ENCODE peak calls at places on chromosomes 5 and 9, in nine cellular contexts. One of them, this sample, is unnamed.

GRCh38 chr9:86303316-86303975 is 21.1 kb upstream of the ISCA1 start:
- DNase-seq in NCI-H1930: no peak
- DNase-seq in C1 segment of cervical spinal cord: no peak
- DNase-seq in effector memory CD4-positive, alpha-beta T cell: no peak
- DNase-seq in kidney tubule cell: peak; percentile 15
- DNase-seq in GM12892: no peak
- DNase-seq in heart right ventricle: no peak
- DNase-seq in Peyer's patch: no peak
- DNase-seq in nephron progenitor cell: no peak
- DNase-seq in this sample: no peak

GRCh38 chr5:88256872-88257271 is 11.8 kb downstream of the TMEM161B start:
- DNase-seq in NCI-H1930: no peak
- DNase-seq in C1 segment of cervical spinal cord: no peak
- DNase-seq in effector memory CD4-positive, alpha-beta T cell: no peak
- DNase-seq in kidney tubule cell: no peak
- DNase-seq in GM12892: no peak
- DNase-seq in heart right ventricle: no peak
- DNase-seq in Peyer's patch: no peak
- DNase-seq in nephron progenitor cell: no peak
- DNase-seq in this sample: no peak

GRCh38 chr9:82797539-82797938 is 265.4 kb downstream of the RASEF start:
- DNase-seq in NCI-H1930: no peak
- DNase-seq in C1 segment of cervical spinal cord: no peak
- DNase-seq in effector memory CD4-positive, alpha-beta T cell: no peak
- DNase-seq in kidney tubule cell: peak; percentile 43
- DNase-seq in GM12892: no peak
- DNase-seq in heart right ventricle: peak; percentile 57
- DNase-seq in Peyer's patch: no peak
- DNase-seq in nephron progenitor cell: peak; percentile 12
- DNase-seq in this sample: no peak

GRCh38 chr5:13601152-13601551 is 343.3 kb downstream of the DNAH5 start:
- DNase-seq in NCI-H1930: no peak
- DNase-seq in C1 segment of cervical spinal cord: no peak
- DNase-seq in effector memory CD4-positive, alpha-beta T cell: no peak
- DNase-seq in kidney tubule cell: peak; percentile 78
- DNase-seq in GM12892: no peak
- DNase-seq in heart right ventricle: no peak
- DNase-seq in Peyer's patch: no peak
- DNase-seq in nephron progenitor cell: no peak
- DNase-seq in this sample: no peak

GRCh38 chr5:110973510-110973909 is 98.0 kb upstream of the TSLP start:
- DNase-seq in NCI-H1930: no peak
- DNase-seq in C1 segment of cervical spinal cord: no peak
- DNase-seq in effector memory CD4-positive, alpha-beta T cell: no peak
- DNase-seq in kidney tubule cell: no peak
- DNase-seq in GM12892: no peak
- DNase-seq in heart right ventricle: no peak
- DNase-seq in Peyer's patch: no peak
- DNase-seq in nephron progenitor cell: no peak
- DNase-seq in this sample: no peak

GRCh38 chr9:69120380-69121154 is 53.5 kb upstream of the TJP2 start:
- DNase-seq in NCI-H1930: no peak
- DNase-seq in C1 segment of cervical spinal cord: no peak
- DNase-seq in effector memory CD4-positive, alpha-beta T cell: no peak
- DNase-seq in kidney tubule cell: peak; percentile 95
- DNase-seq in GM12892: peak; percentile 43
- DNase-seq in heart right ventricle: peak; percentile 24
- DNase-seq in Peyer's patch: peak; percentile 92
- DNase-seq in nephron progenitor cell: peak; percentile 48
- DNase-seq in this sample: no peak

GRCh38 chr5:165209101-165209727 is 1703.8 kb downstream of the MAT2B start:
- DNase-seq in NCI-H1930: no peak
- DNase-seq in C1 segment of cervical spinal cord: no peak
- DNase-seq in effector memory CD4-positive, alpha-beta T cell: no peak
- DNase-seq in kidney tubule cell: peak; percentile 30
- DNase-seq in GM12892: no peak
- DNase-seq in heart right ventricle: no peak
- DNase-seq in Peyer's patch: no peak
- DNase-seq in nephron progenitor cell: peak; percentile 4
- DNase-seq in this sample: no peak

GRCh38 chr5:43141211-43141610 is 20.5 kb downstream of the ZNF131 start:
- DNase-seq in NCI-H1930: no peak
- DNase-seq in C1 segment of cervical spinal cord: no peak
- DNase-seq in effector memory CD4-positive, alpha-beta T cell: no peak
- DNase-seq in kidney tubule cell: no peak
- DNase-seq in GM12892: no peak
- DNase-seq in heart right ventricle: no peak
- DNase-seq in Peyer's patch: no peak
- DNase-seq in nephron progenitor cell: no peak
- DNase-seq in this sample: no peak

GRCh38 chr9:21030389-21031035 is 928 bp downstream of the HACD4 start:
- DNase-seq in NCI-H1930: no peak
- DNase-seq in C1 segment of cervical spinal cord: no peak
- DNase-seq in effector memory CD4-positive, alpha-beta T cell: no peak
- DNase-seq in kidney tubule cell: peak; percentile 84
- DNase-seq in GM12892: peak; percentile 23
- DNase-seq in heart right ventricle: no peak
- DNase-seq in Peyer's patch: no peak
- DNase-seq in nephron progenitor cell: no peak
- DNase-seq in this sample: peak; percentile 43

GRCh38 chr5:14869286-14870164 is 2.1 kb downstream of the ANKH start:
- DNase-seq in NCI-H1930: no peak
- DNase-seq in C1 segment of cervical spinal cord: no peak
- DNase-seq in effector memory CD4-positive, alpha-beta T cell: no peak
- DNase-seq in kidney tubule cell: no peak
- DNase-seq in GM12892: no peak
- DNase-seq in heart right ventricle: no peak
- DNase-seq in Peyer's patch: no peak
- DNase-seq in nephron progenitor cell: no peak
- DNase-seq in this sample: no peak

GRCh38 chr5:132679717-132680380 is 6.1 kb downstream of the IL4 start:
- DNase-seq in NCI-H1930: no peak
- DNase-seq in C1 segment of cervical spinal cord: no peak
- DNase-seq in effector memory CD4-positive, alpha-beta T cell: no peak
- DNase-seq in kidney tubule cell: no peak
- DNase-seq in GM12892: no peak
- DNase-seq in heart right ventricle: no peak
- DNase-seq in Peyer's patch: no peak
- DNase-seq in nephron progenitor cell: no peak
- DNase-seq in this sample: no peak

GRCh38 chr5:15835514-15835913 is 335.5 kb downstream of the FBXL7 start:
- DNase-seq in NCI-H1930: no peak
- DNase-seq in C1 segment of cervical spinal cord: no peak
- DNase-seq in effector memory CD4-positive, alpha-beta T cell: no peak
- DNase-seq in kidney tubule cell: no peak
- DNase-seq in GM12892: no peak
- DNase-seq in heart right ventricle: no peak
- DNase-seq in Peyer's patch: no peak
- DNase-seq in nephron progenitor cell: no peak
- DNase-seq in this sample: no peak

GRCh38 chr9:126392662-126393383 is 66.2 kb downstream of the MVB12B start:
- DNase-seq in NCI-H1930: no peak
- DNase-seq in C1 segment of cervical spinal cord: no peak
- DNase-seq in effector memory CD4-positive, alpha-beta T cell: no peak
- DNase-seq in kidney tubule cell: no peak
- DNase-seq in GM12892: no peak
- DNase-seq in heart right ventricle: no peak
- DNase-seq in Peyer's patch: no peak
- DNase-seq in nephron progenitor cell: no peak
- DNase-seq in this sample: no peak

This sample was measured in GM12864.